ENCODE peak calls at places on chromosomes 4 and X, in eight cellular contexts. One of them, this sample, is unnamed.

GRCh38 chr4:90226734-90227133 is 99.5 kb downstream of the CCSER1 start:
- DNase-seq in fibroblast of the aortic adventitia: no peak
- DNase-seq in A673: no peak
- DNase-seq in LNCaP clone FGC: no peak
- DNase-seq in MCF 10A: peak; percentile 33
- DNase-seq in nephron progenitor cell: no peak
- DNase-seq in choroid plexus epithelial cell: peak; percentile 0
- DNase-seq in dorsolateral prefrontal cortex: no peak
- DNase-seq in this sample: no peak

GRCh38 chr4:172868271-172868670 is 300.3 kb upstream of the GALNT7 start:
- DNase-seq in fibroblast of the aortic adventitia: no peak
- DNase-seq in A673: no peak
- DNase-seq in choroid plexus epithelial cell: no peak
- DNase-seq in LNCaP clone FGC: no peak
- DNase-seq in nephron progenitor cell: no peak
- DNase-seq in dorsolateral prefrontal cortex: no peak
- DNase-seq in MCF 10A: no peak
- DNase-seq in this sample: no peak

GRCh38 chr4:124079174-124079780 is 633.3 kb downstream of the ANKRD50 start:
- DNase-seq in nephron progenitor cell: no peak
- DNase-seq in A673: no peak
- DNase-seq in fibroblast of the aortic adventitia: peak; percentile 57
- DNase-seq in LNCaP clone FGC: no peak
- DNase-seq in dorsolateral prefrontal cortex: no peak
- DNase-seq in MCF 10A: no peak
- DNase-seq in choroid plexus epithelial cell: no peak
- DNase-seq in this sample: peak; percentile 77

GRCh38 chr4:80608285-80608980 is 272.9 kb downstream of the CFAP299 start:
- DNase-seq in MCF 10A: no peak
- DNase-seq in fibroblast of the aortic adventitia: peak; percentile 63
- DNase-seq in nephron progenitor cell: no peak
- DNase-seq in A673: no peak
- DNase-seq in choroid plexus epithelial cell: no peak
- DNase-seq in dorsolateral prefrontal cortex: no peak
- DNase-seq in LNCaP clone FGC: no peak
- DNase-seq in this sample: peak; percentile 54

GRCh38 chr4:81499840-81500239 is 28.1 kb upstream of the RASGEF1B start:
- DNase-seq in LNCaP clone FGC: no peak
- DNase-seq in choroid plexus epithelial cell: no peak
- DNase-seq in A673: no peak
- DNase-seq in nephron progenitor cell: peak; percentile 13
- DNase-seq in MCF 10A: no peak
- DNase-seq in dorsolateral prefrontal cortex: no peak
- DNase-seq in fibroblast of the aortic adventitia: no peak
- DNase-seq in this sample: no peak

GRCh38 chr4:120977435-120977997 is 55.0 kb upstream of the PRDM5 start:
- DNase-seq in dorsolateral prefrontal cortex: no peak
- DNase-seq in LNCaP clone FGC: peak; percentile 1
- DNase-seq in MCF 10A: peak; percentile 57
- DNase-seq in fibroblast of the aortic adventitia: peak; percentile 78
- DNase-seq in A673: peak; percentile 72
- DNase-seq in nephron progenitor cell: no peak
- DNase-seq in choroid plexus epithelial cell: peak; percentile 86
- DNase-seq in this sample: peak; percentile 74

GRCh38 chr4:40575846-40576245 is 53.8 kb downstream of the RBM47 start:
- DNase-seq in nephron progenitor cell: no peak
- DNase-seq in MCF 10A: no peak
- DNase-seq in LNCaP clone FGC: no peak
- DNase-seq in dorsolateral prefrontal cortex: no peak
- DNase-seq in fibroblast of the aortic adventitia: peak; percentile 14
- DNase-seq in A673: no peak
- DNase-seq in choroid plexus epithelial cell: no peak
- DNase-seq in this sample: peak; percentile 17

GRCh38 chr4:176735300-176735699 is 57.4 kb downstream of the VEGFC start:
- DNase-seq in A673: no peak
- DNase-seq in MCF 10A: peak; percentile 19
- DNase-seq in LNCaP clone FGC: no peak
- DNase-seq in choroid plexus epithelial cell: peak; percentile 51
- DNase-seq in fibroblast of the aortic adventitia: peak; percentile 69
- DNase-seq in nephron progenitor cell: no peak
- DNase-seq in dorsolateral prefrontal cortex: no peak
- DNase-seq in this sample: peak; percentile 21

GRCh38 chr4:83767017-83767541 is 231.2 kb downstream of the GPAT3 start:
- DNase-seq in MCF 10A: no peak
- DNase-seq in A673: no peak
- DNase-seq in fibroblast of the aortic adventitia: no peak
- DNase-seq in LNCaP clone FGC: no peak
- DNase-seq in dorsolateral prefrontal cortex: no peak
- DNase-seq in choroid plexus epithelial cell: no peak
- DNase-seq in nephron progenitor cell: no peak
- DNase-seq in this sample: no peak

GRCh38 chr4:85806346-85806745 is 331.4 kb downstream of the ARHGAP24 start:
- DNase-seq in LNCaP clone FGC: no peak
- DNase-seq in fibroblast of the aortic adventitia: no peak
- DNase-seq in nephron progenitor cell: no peak
- DNase-seq in choroid plexus epithelial cell: no peak
- DNase-seq in MCF 10A: no peak
- DNase-seq in A673: no peak
- DNase-seq in dorsolateral prefrontal cortex: no peak
- DNase-seq in this sample: no peak

GRCh38 chrX:109485470-109486340 is 3.8 kb upstream of the GUCY2F start:
- DNase-seq in nephron progenitor cell: peak; percentile 74
- DNase-seq in dorsolateral prefrontal cortex: peak; percentile 30
- DNase-seq in choroid plexus epithelial cell: peak; percentile 76
- DNase-seq in MCF 10A: peak; percentile 76
- DNase-seq in LNCaP clone FGC: no peak
- DNase-seq in fibroblast of the aortic adventitia: peak; percentile 81
- DNase-seq in A673: peak; percentile 80
- DNase-seq in this sample: peak; percentile 59

GRCh38 chrX:69029696-69030245 is 135.5 kb downstream of the PJA1 start:
- DNase-seq in nephron progenitor cell: no peak
- DNase-seq in A673: no peak
- DNase-seq in MCF 10A: no peak
- DNase-seq in choroid plexus epithelial cell: no peak
- DNase-seq in fibroblast of the aortic adventitia: no peak
- DNase-seq in dorsolateral prefrontal cortex: no peak
- DNase-seq in LNCaP clone FGC: no peak
- DNase-seq in this sample: no peak

GRCh38 chr4:139279723-139280620 is at the start of gene MGARP:
- DNase-seq in nephron progenitor cell: peak; percentile 69
- DNase-seq in fibroblast of the aortic adventitia: no peak
- DNase-seq in dorsolateral prefrontal cortex: no peak
- DNase-seq in A673: peak; percentile 55
- DNase-seq in choroid plexus epithelial cell: peak; percentile 28
- DNase-seq in MCF 10A: no peak
- DNase-seq in LNCaP clone FGC: no peak
- DNase-seq in this sample: no peak

GRCh38 chr4:111744847-111745246 is 400.4 kb upstream of the FAM241A start:
- DNase-seq in nephron progenitor cell: no peak
- DNase-seq in dorsolateral prefrontal cortex: no peak
- DNase-seq in A673: no peak
- DNase-seq in fibroblast of the aortic adventitia: no peak
- DNase-seq in MCF 10A: no peak
- DNase-seq in LNCaP clone FGC: no peak
- DNase-seq in choroid plexus epithelial cell: no peak
- DNase-seq in this sample: no peak

GRCh38 chrX:150503898-150504219 is 64.6 kb upstream of the MTM1 start:
- DNase-seq in A673: no peak
- DNase-seq in choroid plexus epithelial cell: no peak
- DNase-seq in dorsolateral prefrontal cortex: no peak
- DNase-seq in MCF 10A: peak; percentile 44
- DNase-seq in LNCaP clone FGC: no peak
- DNase-seq in nephron progenitor cell: no peak
- DNase-seq in fibroblast of the aortic adventitia: no peak
- DNase-seq in this sample: no peak
- TF ChIP-seq CTCF in A673: no peak
- TF ChIP-seq CTCF in choroid plexus epithelial cell: no peak
- TF ChIP-seq CTCF in dorsolateral prefrontal cortex: no peak
- TF ChIP-seq CTCF in MCF 10A: no peak
- TF ChIP-seq CTCF in LNCaP clone FGC: no peak
- TF ChIP-seq CTCF in nephron progenitor cell: no peak
- TF ChIP-seq CTCF in fibroblast of the aortic adventitia: no peak
- TF ChIP-seq CTCF in this sample: no peak

GRCh38 chr4:46323891-46324290 is 66.0 kb downstream of the GABRA2 start:
- DNase-seq in fibroblast of the aortic adventitia: no peak
- DNase-seq in choroid plexus epithelial cell: no peak
- DNase-seq in MCF 10A: no peak
- DNase-seq in A673: no peak
- DNase-seq in dorsolateral prefrontal cortex: no peak
- DNase-seq in LNCaP clone FGC: no peak
- DNase-seq in nephron progenitor cell: no peak
- DNase-seq in this sample: no peak

DNA sequence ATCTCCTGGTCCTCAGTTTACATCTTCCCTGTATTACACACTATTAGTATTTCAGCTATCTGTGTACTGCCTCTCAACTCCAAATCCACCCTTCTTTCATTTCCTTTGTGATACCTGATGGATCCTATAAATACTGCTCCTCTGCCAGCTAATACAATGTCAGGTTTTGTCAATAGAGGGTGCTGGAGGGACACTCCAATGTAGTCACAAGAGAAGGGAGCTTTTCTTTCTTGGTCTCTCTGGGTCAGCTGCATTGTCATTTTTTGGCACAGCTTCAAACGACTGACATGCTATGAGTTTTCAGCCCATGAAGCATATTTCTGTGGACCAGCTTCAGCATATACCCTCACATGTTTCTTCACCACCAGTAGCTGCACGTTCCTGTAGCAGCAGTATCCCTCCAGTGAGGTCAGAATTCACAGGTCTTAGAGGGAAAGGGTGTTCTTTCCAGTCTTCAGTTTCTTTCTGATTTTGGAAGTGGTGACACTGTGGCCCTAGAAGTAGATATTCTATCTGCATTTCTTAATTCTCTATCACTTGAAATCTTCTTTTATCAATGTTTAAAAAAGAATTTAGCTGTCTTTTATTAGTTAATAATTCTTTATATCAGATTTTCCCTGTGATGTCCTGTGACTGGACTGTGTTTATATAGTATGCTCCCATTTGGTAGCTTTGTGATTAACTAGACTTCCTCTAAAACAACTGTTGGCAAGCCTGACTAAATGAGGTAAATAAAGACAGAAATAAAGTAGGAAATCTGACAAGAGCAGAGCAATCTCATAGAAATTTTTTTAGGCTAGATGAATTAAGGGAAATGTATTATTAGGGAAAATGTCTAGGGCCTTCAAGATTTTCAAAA is 60.6 kb downstream of the GABRA2 start:
- DNase-seq in nephron progenitor cell: peak; percentile 34
- DNase-seq in MCF 10A: peak; percentile 80
- DNase-seq in choroid plexus epithelial cell: peak; percentile 79
- DNase-seq in LNCaP clone FGC: peak; percentile 46
- DNase-seq in A673: peak; percentile 66
- DNase-seq in fibroblast of the aortic adventitia: no peak
- DNase-seq in dorsolateral prefrontal cortex: no peak
- DNase-seq in this sample: no peak
- TF ChIP-seq CTCF in nephron progenitor cell: peak; percentile 64
- TF ChIP-seq CTCF in MCF 10A: peak; percentile 65
- TF ChIP-seq CTCF in choroid plexus epithelial cell: peak; percentile 71
- TF ChIP-seq CTCF in LNCaP clone FGC: peak; percentile 74
- TF ChIP-seq CTCF in A673: peak; percentile 67
- TF ChIP-seq CTCF in fibroblast of the aortic adventitia: no peak
- TF ChIP-seq CTCF in dorsolateral prefrontal cortex: peak; percentile 69
- TF ChIP-seq CTCF in this sample: no peak

DNA sequence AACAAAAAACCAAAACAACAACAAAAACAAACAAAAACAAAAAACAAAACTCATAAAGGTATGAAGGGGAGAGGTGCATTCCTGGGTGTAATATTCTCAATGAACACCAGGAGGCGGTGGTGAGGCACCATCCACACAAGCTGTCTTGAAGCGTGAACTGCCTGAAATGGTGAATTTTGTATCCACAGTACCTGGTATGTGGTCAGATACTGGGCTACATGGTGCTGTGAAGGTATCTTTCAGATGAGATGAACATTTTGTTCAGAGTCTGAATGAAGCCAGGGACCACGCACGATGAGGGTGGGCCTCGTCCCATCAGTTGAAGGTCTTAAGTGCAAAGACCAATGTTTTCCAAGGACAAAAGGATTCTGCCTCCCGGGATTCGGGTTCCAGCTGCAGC is 58.5 kb downstream of the ASMT start:
- DNase-seq in nephron progenitor cell: peak; percentile 33
- DNase-seq in MCF 10A: peak; percentile 58
- DNase-seq in dorsolateral prefrontal cortex: no peak
- DNase-seq in A673: peak; percentile 53
- DNase-seq in choroid plexus epithelial cell: peak; percentile 48
- DNase-seq in LNCaP clone FGC: no peak
- DNase-seq in fibroblast of the aortic adventitia: peak; percentile 6
- DNase-seq in this sample: peak; percentile 22
- TF ChIP-seq CTCF in nephron progenitor cell: peak; percentile 65
- TF ChIP-seq CTCF in MCF 10A: peak; percentile 76
- TF ChIP-seq CTCF in dorsolateral prefrontal cortex: peak; percentile 32
- TF ChIP-seq CTCF in A673: peak; percentile 80
- TF ChIP-seq CTCF in choroid plexus epithelial cell: peak; percentile 74
- TF ChIP-seq CTCF in LNCaP clone FGC: peak; percentile 66
- TF ChIP-seq CTCF in fibroblast of the aortic adventitia: peak; percentile 46
- TF ChIP-seq CTCF in this sample: peak; percentile 65

DNA sequence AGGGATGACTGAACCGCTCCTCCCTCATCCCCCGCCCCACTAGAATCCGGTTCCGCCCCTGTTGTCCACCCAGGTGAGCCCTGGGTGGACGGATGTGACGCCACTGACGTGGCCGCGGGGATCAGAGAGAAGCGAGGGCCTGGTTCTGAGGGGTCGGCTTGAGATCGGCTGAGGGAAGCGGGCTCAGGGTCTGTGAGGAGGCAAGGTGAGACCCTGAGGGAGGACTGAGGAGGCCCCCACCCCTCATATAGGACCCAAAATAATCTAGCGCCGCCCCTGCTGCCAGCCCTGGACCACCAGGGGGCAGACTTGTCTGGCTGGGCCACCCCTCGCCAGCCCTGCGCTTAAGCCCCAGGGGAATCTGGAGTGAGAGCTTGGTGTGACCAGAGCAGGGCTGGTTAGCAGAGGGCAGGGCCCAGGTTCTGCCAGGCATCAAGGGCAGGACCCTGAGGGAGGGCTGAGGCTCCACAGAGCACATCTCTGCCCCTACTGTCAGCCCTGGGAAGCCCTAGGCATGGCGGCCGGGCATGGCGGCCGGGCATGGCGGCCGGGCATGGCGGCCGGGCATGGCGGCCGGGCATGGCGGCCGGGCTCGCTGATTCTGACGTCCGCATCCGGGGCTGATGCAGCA is at the start of gene MAGEA8:
- DNase-seq in nephron progenitor cell: peak; percentile 6
- DNase-seq in A673: peak; percentile 2
- DNase-seq in LNCaP clone FGC: no peak
- DNase-seq in choroid plexus epithelial cell: no peak
- DNase-seq in MCF 10A: no peak
- DNase-seq in dorsolateral prefrontal cortex: no peak
- DNase-seq in fibroblast of the aortic adventitia: no peak
- DNase-seq in this sample: no peak
- TF ChIP-seq CTCF in nephron progenitor cell: no peak
- TF ChIP-seq CTCF in A673: peak; percentile 42
- TF ChIP-seq CTCF in LNCaP clone FGC: no peak
- TF ChIP-seq CTCF in choroid plexus epithelial cell: no peak
- TF ChIP-seq CTCF in MCF 10A: peak; percentile 15
- TF ChIP-seq CTCF in dorsolateral prefrontal cortex: no peak
- TF ChIP-seq CTCF in fibroblast of the aortic adventitia: no peak
- TF ChIP-seq CTCF in this sample: no peak